ENCODE peak calls at places on chromosomes 11 and 22, in eight cellular contexts. Q is A549, U is fibroblast of the aortic adventitia, F is stomach, K is astrocyte of the spinal cord, O is aorta, C is heart right ventricle, S is BE2C. V is an unnamed sample.

GRCh38 chr22:20463324-20464095 is 25.9 kb upstream of the SCARF2 start:
- DNase-seq in K (no peak), O (peak; percentile 19), U (no peak), Q (no peak), S (no peak), C (no peak), F (no peak), V (no peak)

GRCh38 chr11:128621491-128622136 is 34.3 kb upstream of the ETS1 start:
- DNase-seq in C (peak; percentile 73), O (no peak), U (peak; percentile 83), S (no peak), K (peak; percentile 81), Q (no peak), F (no peak), V (no peak)

GRCh38 chr11:60485987-60486386 is 6.6 kb upstream of the MS4A12 start:
- DNase-seq in F (peak; percentile 29), C (no peak), Q (peak; percentile 37), K (no peak), U (no peak), O (no peak), S (no peak), V (no peak)

GRCh38 chr11:66957971-66958231 is 282 bp downstream of the PC start:
- DNase-seq in S (no peak), K (no peak), F (no peak), C (no peak), O (no peak), U (no peak), Q (no peak), V (no peak)

GRCh38 chr11:113274708-113275582 is 39.4 kb upstream of the TTC12 start:
- DNase-seq in F (no peak), C (no peak), Q (peak; percentile 3), U (no peak), O (no peak), K (no peak), S (peak; percentile 52), V (no peak)

GRCh38 chr11:116117326-116118137 is 613.3 kb upstream of the CADM1 start:
- DNase-seq in F (no peak), O (no peak), S (no peak), Q (no peak), C (no peak), K (no peak), U (no peak), V (no peak)

GRCh38 chr22:47388778-47389177 is 626.3 kb downstream of the TBC1D22A start:
- DNase-seq in F (no peak), K (no peak), Q (no peak), U (no peak), C (no peak), S (no peak), O (peak; percentile 60), V (no peak)

GRCh38 chr11:7143908-7144307 is 55.1 kb downstream of the RBMXL2 start:
- DNase-seq in S (no peak), Q (peak; percentile 31), U (peak; percentile 42), O (no peak), K (peak; percentile 22), C (no peak), F (no peak), V (no peak)

GRCh38 chr11:76030973-76031590 is 175.2 kb downstream of the WNT11 start:
- DNase-seq in K (peak; percentile 45), F (no peak), C (no peak), S (peak; percentile 36), U (peak; percentile 68), O (no peak), Q (peak; percentile 37), V (no peak)

GRCh38 chr11:95515379-95515778 is 274.2 kb downstream of the FAM76B start:
- DNase-seq in Q (no peak), C (no peak), K (no peak), S (no peak), O (no peak), U (peak; percentile 35), F (no peak), V (no peak)

GRCh38 chr11:131025020-131025419 is 108.7 kb upstream of the SNX19 start:
- DNase-seq in U (peak; percentile 72), C (no peak), K (peak; percentile 58), O (no peak), Q (peak; percentile 11), S (no peak), F (no peak), V (no peak)

GRCh38 chr22:21567456-21568206 is at the start of gene UBE2L3:
- DNase-seq in Q (peak; percentile 83), F (peak; percentile 82), U (peak; percentile 73), C (peak; percentile 88), S (peak; percentile 89), K (peak; percentile 80), O (peak; percentile 96), V (peak; percentile 75)

GRCh38 chr22:29269230-29269604 is 1.1 kb downstream of the EWSR1 start:
- DNase-seq in Q (no peak), F (no peak), S (peak; percentile 33), C (no peak), U (peak; percentile 23), K (no peak), O (no peak), V (no peak)

GRCh38 chr11:36265793-36266628 is 23.2 kb downstream of the COMMD9 start:
- DNase-seq in Q (peak; percentile 55), F (peak; percentile 60), C (peak; percentile 20), S (peak; percentile 42), U (peak; percentile 52), O (peak; percentile 80), K (peak; percentile 34), V (peak; percentile 61)

GRCh38 chr11:1220941-1221721 is 1.7 kb upstream of the MUC5B start:
- DNase-seq in S (peak; percentile 1), F (no peak), U (no peak), O (peak; percentile 43), Q (no peak), C (no peak), K (no peak), V (no peak)

GRCh38 chr11:88345408-88345807 is 7.9 kb upstream of the CTSC start:
- DNase-seq in F (no peak), S (no peak), K (no peak), U (no peak), O (no peak), Q (no peak), C (no peak), V (no peak)

GRCh38 chr11:95387319-95387718 is 156.3 kb upstream of the SESN3 start:
- DNase-seq in Q (no peak), O (no peak), C (no peak), K (no peak), F (no peak), U (no peak), S (no peak), V (peak; percentile 20)

GRCh38 chr11:72223615-72224586 is 666 bp upstream of the INPPL1 start:
- DNase-seq in K (peak; percentile 77), Q (peak; percentile 65), S (peak; percentile 74), O (peak; percentile 91), C (peak; percentile 80), F (peak; percentile 82), U (peak; percentile 68), V (peak; percentile 77)

GRCh38 chr11:4190098-4190497 is 95.5 kb downstream of the RRM1 start:
- DNase-seq in U (no peak), O (no peak), F (no peak), C (no peak), K (no peak), Q (no peak), S (no peak), V (no peak)

GRCh38 chr22:50011447-50012200 is 941 bp downstream of the IL17REL start:
- DNase-seq in U (no peak), O (peak; percentile 62), K (no peak), F (no peak), C (no peak), Q (no peak), S (peak; percentile 6), V (no peak)

GRCh38 chr11:111735262-111736116 is 30.7 kb downstream of the PPP2R1B start:
- DNase-seq in U (peak; percentile 99), K (peak; percentile 99), O (peak; percentile 91), Q (peak; percentile 56), S (peak; percentile 79), C (peak; percentile 88), F (peak; percentile 54), V (peak; percentile 89)
- H3K4me3 ChIP-seq in U (peak overlapping the region; percentile 49), K (peak overlapping the region; percentile 2), O (no peak overlapping the region), Q (no peak overlapping the region), S (peak overlapping the region; percentile 60), C (no peak overlapping the region), F (peak overlapping the region; percentile 31), V (no peak overlapping the region)

DNA sequence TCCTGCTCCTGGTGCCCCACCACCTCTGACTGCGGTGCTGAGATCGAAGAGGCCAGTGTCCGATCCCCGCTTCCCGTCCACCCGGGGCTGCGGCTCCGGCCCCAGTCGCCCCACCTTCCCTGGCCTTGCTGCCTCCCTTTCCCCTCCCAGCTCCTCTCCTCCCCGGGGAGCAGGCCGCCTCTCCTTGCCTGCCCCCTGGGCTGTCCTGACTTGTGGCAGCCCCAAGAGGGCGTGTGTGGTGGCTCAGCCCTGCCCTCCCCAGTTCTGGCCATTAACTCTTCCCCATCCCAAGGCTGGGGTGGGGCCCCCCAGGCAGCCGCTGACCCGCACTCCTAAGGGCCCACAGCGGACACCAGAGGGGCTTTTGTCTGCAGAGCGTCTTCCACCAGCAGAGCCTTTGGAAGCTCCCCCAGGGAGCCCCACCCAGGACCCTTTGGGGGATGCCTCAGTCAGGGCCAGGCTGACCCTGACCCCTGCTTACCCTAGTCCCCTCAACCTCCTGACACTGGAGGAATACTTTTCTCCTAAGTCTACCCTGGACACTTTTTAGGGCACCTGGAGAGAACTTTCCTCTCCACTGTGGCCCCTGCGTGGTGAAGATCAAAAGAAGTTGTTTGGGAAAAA is 16.7 kb downstream of the RTN4RL2 start:
- DNase-seq in S (peak; percentile 32), F (peak; percentile 68), Q (peak; percentile 56), U (no peak), K (no peak), C (peak; percentile 36), O (no peak), V (peak; percentile 38)
- H3K4me3 ChIP-seq in S (peak overlapping the region; percentile 20), F (peak overlapping the region; percentile 61), Q (peak overlapping the region; percentile 26), U (peak overlapping the region; percentile 10), K (no peak overlapping the region), C (peak overlapping the region; percentile 63), O (no peak overlapping the region), V (no peak overlapping the region)

GRCh38 chr11:111925953-111926352 is 7.2 kb downstream of the C11orf52 start:
- DNase-seq in C (no peak), K (no peak), O (no peak), S (no peak), U (no peak), Q (no peak), F (no peak), V (no peak)
- H3K4me3 ChIP-seq in C (no peak overlapping the region), K (no peak overlapping the region), O (no peak overlapping the region), S (no peak overlapping the region), U (no peak overlapping the region), Q (no peak overlapping the region), F (peak overlapping the region; percentile 37), V (no peak overlapping the region)

DNA sequence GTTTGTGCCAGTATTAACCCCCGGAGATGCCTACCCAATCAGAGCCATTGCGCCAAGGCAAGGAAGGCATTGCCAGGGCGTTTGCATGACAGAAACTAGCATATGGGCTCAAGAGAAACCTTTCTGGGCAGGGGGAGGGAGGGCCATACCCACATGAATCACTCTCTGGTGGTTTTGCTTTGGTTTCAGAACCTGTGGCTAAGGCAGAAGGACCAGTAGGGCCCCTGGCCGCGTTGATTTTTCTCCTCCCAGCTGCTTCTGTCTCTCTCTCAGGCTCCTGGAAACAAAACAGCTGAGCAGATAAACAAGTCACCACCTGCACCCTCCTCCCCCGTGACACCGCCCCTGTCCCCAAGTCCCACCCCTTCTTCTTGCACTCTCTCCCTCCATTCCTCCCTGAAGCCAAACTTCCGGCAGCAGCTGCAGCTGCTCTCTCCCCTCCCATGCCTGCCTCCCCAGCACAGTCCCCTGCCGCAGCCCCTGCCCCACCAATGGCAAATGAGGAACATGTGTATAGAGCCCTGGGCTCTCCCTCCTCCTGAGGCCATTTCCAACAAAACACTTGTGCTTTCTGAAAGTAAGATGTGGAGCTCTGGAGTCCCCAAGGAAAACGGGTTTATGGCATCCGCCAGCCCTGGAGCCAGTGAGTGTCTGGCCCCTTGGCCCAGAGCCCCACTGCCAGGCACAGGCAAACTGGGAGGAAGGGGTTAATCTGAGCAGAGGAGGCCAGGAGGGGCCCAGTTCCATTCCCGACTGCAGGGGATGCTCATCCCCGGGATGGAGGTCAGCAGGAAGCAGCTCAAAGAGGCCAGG is 39.0 kb upstream of the ADA2 start:
- DNase-seq in U (no peak), K (peak; percentile 60), S (peak; percentile 85), F (peak; percentile 53), C (peak; percentile 80), Q (no peak), O (no peak), V (peak; percentile 40)
- H3K4me3 ChIP-seq in U (no peak overlapping the region), K (no peak overlapping the region), S (peak overlapping the region; percentile 35), F (peak overlapping the region; percentile 33), C (no peak overlapping the region), Q (no peak overlapping the region), O (no peak overlapping the region), V (no peak overlapping the region)

V was measured in thyroid gland.